ENCODE peak calls at places on chromosomes 4 and X, in eight cellular contexts. V is Right ventricle myocardium superior; S is sciatic nerve; U is smooth muscle cell of the brain vasculature; E is fibroblast of the aortic adventitia; F is activated CD4-positive, alpha-beta memory T cell treated with anti-CD3 and anti-CD28 coated beads for 36 hours; N is activated CD4-positive, alpha-beta T cell treated with anti-CD3 and anti-CD28 coated beads for 4 hours; Y is GM13976. H is an unnamed sample.

GRCh38 chrX:49001521-49002090 is 458 bp downstream of the GRIPAP1 start:
- DNase-seq in U (no peak), S (no peak), E (peak), F (peak), Y (peak), N (peak), V (no peak), H (no peak)

GRCh38 chr4:105206214-105206613 is 59.5 kb downstream of the TET2 start:
- DNase-seq in V (no peak), E (no peak), U (no peak), Y (no peak), F (no peak), S (no peak), N (no peak), H (no peak)

GRCh38 chrX:72105436-72105835 is 26.3 kb downstream of the RTL5 start:
- DNase-seq in F (peak), E (no peak), Y (peak), N (no peak), V (no peak), U (no peak), S (no peak), H (no peak)

GRCh38 chr4:145937990-145938611 is 522 bp downstream of the ZNF827 start:
- DNase-seq in F (peak), U (no peak), V (no peak), N (peak), S (no peak), Y (peak), E (peak), H (no peak)

GRCh38 chr4:10639100-10639499 is 45.5 kb downstream of the CLNK start:
- DNase-seq in F (no peak), E (no peak), S (no peak), V (no peak), N (no peak), Y (no peak), U (no peak), H (no peak)

GRCh38 chr4:189974056-189974455 is 33.4 kb downstream of the FRG1 start:
- DNase-seq in U (no peak), E (peak), V (no peak), S (no peak), F (no peak), N (no peak), Y (peak), H (no peak)

GRCh38 chrX:40153335-40154221 is 55.8 kb upstream of the BCOR start:
- DNase-seq in Y (peak), S (no peak), U (no peak), N (peak), E (no peak), F (peak), V (peak), H (no peak)

GRCh38 chr4:37481547-37482129 is 204.5 kb downstream of the RELL1 start:
- DNase-seq in N (no peak), V (no peak), Y (no peak), E (no peak), S (no peak), U (no peak), F (no peak), H (no peak)

GRCh38 chrX:48785156-48785524 is 1.2 kb upstream of the GATA1 start:
- DNase-seq in U (no peak), E (no peak), Y (no peak), N (no peak), F (no peak), V (no peak), S (no peak), H (no peak)

GRCh38 chr4:177051473-177052060 is 258.1 kb upstream of the NEIL3 start:
- DNase-seq in U (no peak), N (no peak), E (peak), S (no peak), Y (peak), V (no peak), F (peak), H (no peak)

GRCh38 chrX:91434351-91435168 is at the start of gene PABPC5:
- DNase-seq in S (peak), E (peak), Y (no peak), F (no peak), U (peak), V (peak), N (no peak), H (no peak)

GRCh38 chr4:7166286-7166685 is 26.1 kb upstream of the SORCS2 start:
- DNase-seq in V (no peak), N (no peak), U (no peak), S (peak), F (peak), Y (no peak), E (no peak), H (no peak)

GRCh38 chr4:74531952-74532794 is 87.2 kb downstream of the AREG start:
- DNase-seq in E (peak), N (peak), V (no peak), S (no peak), U (peak), F (no peak), Y (peak), H (no peak)

GRCh38 chr4:115331241-115331640 is 217.8 kb upstream of the NDST4 start:
- DNase-seq in E (no peak), Y (no peak), F (no peak), V (no peak), N (no peak), S (no peak), U (no peak), H (no peak)

GRCh38 chr4:185735887-185736286 is 76.1 kb downstream of the SORBS2 start:
- DNase-seq in V (no peak), U (no peak), Y (no peak), F (no peak), E (no peak), S (no peak), N (no peak), H (peak)

GRCh38 chr4:68148795-68149685 is 19.4 kb upstream of the TMPRSS11F start:
- DNase-seq in Y (no peak), V (no peak), U (no peak), N (no peak), E (no peak), S (no peak), F (no peak), H (no peak)

GRCh38 chr4:28436191-28437080 is 1575.8 kb downstream of the STIM2 start:
- DNase-seq in V (no peak), S (no peak), N (no peak), F (no peak), E (no peak), Y (no peak), U (no peak), H (no peak)

GRCh38 chr4:137597751-137598493 is 65.6 kb upstream of the PCDH18 start:
- DNase-seq in V (no peak), E (no peak), U (no peak), S (no peak), Y (no peak), F (no peak), N (no peak), H (no peak)